ENCODE peak calls at places on chromosome 16, in five cellular contexts. M is activated CD8-positive, alpha-beta memory T cell treated with anti-CD3 and anti-CD28 coated beads for 4 hours; V is AG09319; R is AG10803; P is cerebellar cortex. G is an unnamed sample.

GRCh38 chr16:27972500-27972899 is 91.0 kb downstream of the GSG1L start:
- DNase-seq in R (peak; percentile 19), P (peak; percentile 61), M (no peak), V (no peak), G (peak; percentile 17)

GRCh38 chr16:85126731-85127662 is 14.7 kb upstream of the CIBAR2 start:
- DNase-seq in P (peak; percentile 97), R (peak; percentile 72), M (no peak), V (peak; percentile 52), G (no peak)

GRCh38 chr16:1984347-1985225 is 593 bp downstream of the GFER start:
- DNase-seq in V (no peak), R (no peak), M (no peak), P (no peak), G (no peak)

GRCh38 chr16:71467810-71468209 is 5.8 kb upstream of the ZNF23 start:
- DNase-seq in V (no peak), R (no peak), M (no peak), P (no peak), G (no peak)

GRCh38 chr16:88770459-88771293 is 14.3 kb downstream of the PIEZO1 start:
- DNase-seq in V (no peak), M (no peak), P (peak; percentile 72), R (no peak), G (no peak)

GRCh38 chr16:2019500-2019899 is at the start of gene NPW:
- DNase-seq in P (no peak), R (no peak), V (no peak), M (no peak), G (no peak)

GRCh38 chr16:17766012-17766411 is 295.3 kb upstream of the XYLT1 start:
- DNase-seq in R (no peak), M (no peak), V (no peak), P (no peak), G (no peak)

GRCh38 chr16:2429771-2430663 is 770 bp downstream of the CCNF start:
- DNase-seq in V (no peak), P (peak; percentile 70), R (no peak), M (no peak), G (no peak)

GRCh38 chr16:86019446-86020047 is 120.6 kb downstream of the IRF8 start:
- DNase-seq in M (no peak), R (no peak), P (no peak), V (no peak), G (no peak)

GRCh38 chr16:4317471-4318170 is 1.8 kb downstream of the GLIS2 start:
- DNase-seq in R (no peak), M (no peak), V (no peak), P (no peak), G (no peak)

GRCh38 chr16:86392751-86393150 is 117.6 kb upstream of the FOXF1 start:
- DNase-seq in V (no peak), M (no peak), P (no peak), R (no peak), G (no peak)

GRCh38 chr16:84738255-84739038 is 38.6 kb downstream of the USP10 start:
- DNase-seq in R (peak; percentile 62), V (no peak), P (peak; percentile 80), M (peak; percentile 59), G (peak; percentile 49)

GRCh38 chr16:23128056-23128455 is 21.2 kb downstream of the USP31 start:
- DNase-seq in P (no peak), R (peak; percentile 30), M (no peak), V (no peak), G (no peak)

GRCh38 chr16:59290718-59291117 is 556.6 kb upstream of the GOT2 start:
- DNase-seq in V (no peak), M (no peak), R (no peak), P (no peak), G (no peak)

GRCh38 chr16:68668266-68668665 is 23.2 kb downstream of the CDH3 start:
- DNase-seq in R (no peak), M (no peak), V (no peak), P (no peak), G (no peak)

GRCh38 chr16:85528528-85529387 is 84.4 kb upstream of the GSE1 start:
- DNase-seq in V (no peak), P (no peak), R (no peak), M (no peak), G (no peak)

GRCh38 chr16:56657555-56658430 is at the start of gene MT1F:
- DNase-seq in V (no peak), M (no peak), R (no peak), P (peak; percentile 86), G (peak; percentile 27)

GRCh38 chr16:46731691-46732555 is 16.2 kb downstream of the MYLK3 start:
- DNase-seq in M (no peak), V (no peak), R (no peak), P (no peak), G (no peak)

GRCh38 chr16:65176603-65177002 is 54.7 kb upstream of the CDH11 start:
- DNase-seq in R (peak; percentile 89), M (no peak), V (peak; percentile 50), P (no peak), G (no peak)

GRCh38 chr16:50407351-50407750 is 38.6 kb upstream of the BRD7 start:
- DNase-seq in R (no peak), P (no peak), M (no peak), V (no peak), G (no peak)

GRCh38 chr16:1743376-1744337 is 27.7 kb downstream of the NME3 start:
- DNase-seq in M (no peak), V (no peak), R (no peak), P (peak; percentile 16), G (no peak)

GRCh38 chr16:48386559-48387312 is 1.5 kb upstream of the SIAH1 start:
- DNase-seq in P (no peak), V (no peak), R (no peak), M (no peak), G (no peak)

GRCh38 chr16:4537376-4538066 is 1.1 kb downstream of the CDIP1 start:
- DNase-seq in V (no peak), M (no peak), R (no peak), P (peak; percentile 14), G (no peak)

GRCh38 chr16:14334366-14335105 is 263.4 kb downstream of the MRTFB start:
- DNase-seq in V (peak; percentile 48), M (no peak), R (peak; percentile 76), P (no peak), G (no peak)

GRCh38 chr16:87322833-87323726 is 5.9 kb upstream of the C16orf95 start:
- DNase-seq in V (no peak), M (no peak), P (no peak), R (no peak), G (no peak)

GRCh38 chr16:65919116-65919515 is 447.4 kb upstream of the CDH5 start:
- DNase-seq in P (no peak), R (no peak), V (no peak), M (no peak), G (no peak)

GRCh38 chr16:82192665-82193064 is 22.6 kb upstream of the MPHOSPH6 start:
- DNase-seq in M (no peak), R (peak; percentile 64), P (no peak), V (no peak), G (no peak)

GRCh38 chr16:68055395-68055794 is 29.8 kb upstream of the NFATC3 start:
- DNase-seq in R (no peak), M (no peak), P (no peak), V (no peak), G (no peak)

GRCh38 chr16:3051489-3051888 is 5.1 kb downstream of the MMP25 start:
- DNase-seq in M (no peak), R (no peak), V (no peak), P (no peak), G (no peak)

GRCh38 chr16:57383276-57384247 is 11.3 kb downstream of the CX3CL1 start:
- DNase-seq in P (no peak), V (no peak), M (no peak), R (peak; percentile 24), G (no peak)

GRCh38 chr16:85416267-85417109 is 196.6 kb upstream of the GSE1 start:
- DNase-seq in M (peak; percentile 55), R (peak; percentile 31), V (no peak), P (no peak), G (no peak)

GRCh38 chr16:19872179-19872863 is 12.3 kb downstream of the GPRC5B start:
- DNase-seq in V (no peak), M (no peak), R (no peak), P (peak; percentile 60), G (no peak)

GRCh38 chr16:66474750-66475199 is 47.7 kb downstream of the BEAN1 start:
- DNase-seq in P (no peak), V (no peak), R (no peak), M (peak; percentile 18), G (no peak)

GRCh38 chr16:55242667-55243066 is 81.3 kb upstream of the IRX6 start:
- DNase-seq in M (no peak), P (no peak), R (no peak), V (no peak), G (no peak)

GRCh38 chr16:11576427-11577289 is 10.1 kb downstream of the LITAF start:
- DNase-seq in V (no peak), R (no peak), P (peak; percentile 20), M (no peak), G (no peak)

GRCh38 chr16:57993452-57993851 is 7.0 kb downstream of the ZNF319 start:
- DNase-seq in M (no peak), R (no peak), V (no peak), P (no peak), G (no peak)

GRCh38 chr16:49608095-49608494 is 234.5 kb downstream of the C16orf78 start:
- DNase-seq in V (no peak), M (no peak), R (no peak), P (no peak), G (no peak)

G was measured in stimulated activated CD8-positive, alpha-beta memory T cell treated with anti-CD3 and anti-CD28 coated beads, Interleukin-4, amount 100 ng/mL, for 1 hour.